ENCODE peak calls at places on chromosomes 2 and 18, in seven cellular contexts. One of them, this sample, is unnamed.

GRCh38 chr2:64035067-64035942 is 16.1 kb upstream of the VPS54 start:
- DNase-seq in hepatocyte: no peak
- DNase-seq in caudate nucleus: no peak
- DNase-seq in activated naive CD8-positive, alpha-beta T cell treated with anti-CD3 and anti-CD28 coated beads, Interleukin-2, amount 50 U/mL, for 24 hours: no peak
- DNase-seq in stimulated activated CD4-positive, alpha-beta T cell treated with anti-CD3 and anti-CD28 coated beads, Interleukin-2, amount 100 ng/mL, for 48 hours: no peak
- DNase-seq in CD8-positive, alpha-beta T cell: no peak
- DNase-seq in naive thymus-derived CD8-positive, alpha-beta T cell: no peak
- DNase-seq in this sample: no peak

GRCh38 chr18:54762386-54762785 is 65.9 kb upstream of the RAB27B start:
- DNase-seq in CD8-positive, alpha-beta T cell: no peak
- DNase-seq in activated naive CD8-positive, alpha-beta T cell treated with anti-CD3 and anti-CD28 coated beads, Interleukin-2, amount 50 U/mL, for 24 hours: no peak
- DNase-seq in caudate nucleus: no peak
- DNase-seq in hepatocyte: peak; percentile 12
- DNase-seq in naive thymus-derived CD8-positive, alpha-beta T cell: no peak
- DNase-seq in stimulated activated CD4-positive, alpha-beta T cell treated with anti-CD3 and anti-CD28 coated beads, Interleukin-2, amount 100 ng/mL, for 48 hours: no peak
- DNase-seq in this sample: no peak

GRCh38 chr2:16005819-16006536 is 65.6 kb downstream of the MYCN start:
- DNase-seq in naive thymus-derived CD8-positive, alpha-beta T cell: no peak
- DNase-seq in activated naive CD8-positive, alpha-beta T cell treated with anti-CD3 and anti-CD28 coated beads, Interleukin-2, amount 50 U/mL, for 24 hours: no peak
- DNase-seq in CD8-positive, alpha-beta T cell: no peak
- DNase-seq in stimulated activated CD4-positive, alpha-beta T cell treated with anti-CD3 and anti-CD28 coated beads, Interleukin-2, amount 100 ng/mL, for 48 hours: no peak
- DNase-seq in hepatocyte: peak; percentile 76
- DNase-seq in caudate nucleus: no peak
- DNase-seq in this sample: no peak

GRCh38 chr18:22926454-22926853 is 6.7 kb upstream of the RBBP8 start:
- DNase-seq in stimulated activated CD4-positive, alpha-beta T cell treated with anti-CD3 and anti-CD28 coated beads, Interleukin-2, amount 100 ng/mL, for 48 hours: no peak
- DNase-seq in hepatocyte: no peak
- DNase-seq in activated naive CD8-positive, alpha-beta T cell treated with anti-CD3 and anti-CD28 coated beads, Interleukin-2, amount 50 U/mL, for 24 hours: no peak
- DNase-seq in caudate nucleus: no peak
- DNase-seq in naive thymus-derived CD8-positive, alpha-beta T cell: no peak
- DNase-seq in CD8-positive, alpha-beta T cell: no peak
- DNase-seq in this sample: no peak

GRCh38 chr2:30230855-30231725 is at the start of gene LBH:
- DNase-seq in naive thymus-derived CD8-positive, alpha-beta T cell: peak; percentile 89
- DNase-seq in stimulated activated CD4-positive, alpha-beta T cell treated with anti-CD3 and anti-CD28 coated beads, Interleukin-2, amount 100 ng/mL, for 48 hours: peak; percentile 87
- DNase-seq in hepatocyte: peak; percentile 94
- DNase-seq in CD8-positive, alpha-beta T cell: peak; percentile 97
- DNase-seq in activated naive CD8-positive, alpha-beta T cell treated with anti-CD3 and anti-CD28 coated beads, Interleukin-2, amount 50 U/mL, for 24 hours: peak; percentile 90
- DNase-seq in caudate nucleus: peak; percentile 35
- DNase-seq in this sample: no peak

GRCh38 chr2:222931659-222932058 is 70.8 kb downstream of the ACSL3 start:
- DNase-seq in caudate nucleus: no peak
- DNase-seq in hepatocyte: no peak
- DNase-seq in CD8-positive, alpha-beta T cell: no peak
- DNase-seq in naive thymus-derived CD8-positive, alpha-beta T cell: no peak
- DNase-seq in stimulated activated CD4-positive, alpha-beta T cell treated with anti-CD3 and anti-CD28 coated beads, Interleukin-2, amount 100 ng/mL, for 48 hours: no peak
- DNase-seq in activated naive CD8-positive, alpha-beta T cell treated with anti-CD3 and anti-CD28 coated beads, Interleukin-2, amount 50 U/mL, for 24 hours: no peak
- DNase-seq in this sample: no peak

GRCh38 chr18:22872894-22873537 is 60.1 kb upstream of the RBBP8 start:
- DNase-seq in naive thymus-derived CD8-positive, alpha-beta T cell: no peak
- DNase-seq in stimulated activated CD4-positive, alpha-beta T cell treated with anti-CD3 and anti-CD28 coated beads, Interleukin-2, amount 100 ng/mL, for 48 hours: no peak
- DNase-seq in activated naive CD8-positive, alpha-beta T cell treated with anti-CD3 and anti-CD28 coated beads, Interleukin-2, amount 50 U/mL, for 24 hours: no peak
- DNase-seq in CD8-positive, alpha-beta T cell: no peak
- DNase-seq in hepatocyte: peak; percentile 27
- DNase-seq in caudate nucleus: no peak
- DNase-seq in this sample: no peak

GRCh38 chr2:27085670-27086089 is 892 bp upstream of the KHK start:
- DNase-seq in stimulated activated CD4-positive, alpha-beta T cell treated with anti-CD3 and anti-CD28 coated beads, Interleukin-2, amount 100 ng/mL, for 48 hours: peak; percentile 28
- DNase-seq in naive thymus-derived CD8-positive, alpha-beta T cell: no peak
- DNase-seq in hepatocyte: peak; percentile 84
- DNase-seq in CD8-positive, alpha-beta T cell: no peak
- DNase-seq in activated naive CD8-positive, alpha-beta T cell treated with anti-CD3 and anti-CD28 coated beads, Interleukin-2, amount 50 U/mL, for 24 hours: peak; percentile 55
- DNase-seq in caudate nucleus: peak; percentile 40
- DNase-seq in this sample: no peak

GRCh38 chr2:85741811-85742507 is 11.8 kb upstream of the ATOH8 start:
- DNase-seq in caudate nucleus: peak; percentile 78
- DNase-seq in naive thymus-derived CD8-positive, alpha-beta T cell: no peak
- DNase-seq in stimulated activated CD4-positive, alpha-beta T cell treated with anti-CD3 and anti-CD28 coated beads, Interleukin-2, amount 100 ng/mL, for 48 hours: no peak
- DNase-seq in CD8-positive, alpha-beta T cell: no peak
- DNase-seq in hepatocyte: peak; percentile 67
- DNase-seq in activated naive CD8-positive, alpha-beta T cell treated with anti-CD3 and anti-CD28 coated beads, Interleukin-2, amount 50 U/mL, for 24 hours: no peak
- DNase-seq in this sample: no peak

GRCh38 chr2:118861741-118862140 is 14.3 kb upstream of the EN1 start:
- DNase-seq in naive thymus-derived CD8-positive, alpha-beta T cell: no peak
- DNase-seq in activated naive CD8-positive, alpha-beta T cell treated with anti-CD3 and anti-CD28 coated beads, Interleukin-2, amount 50 U/mL, for 24 hours: no peak
- DNase-seq in caudate nucleus: no peak
- DNase-seq in hepatocyte: no peak
- DNase-seq in stimulated activated CD4-positive, alpha-beta T cell treated with anti-CD3 and anti-CD28 coated beads, Interleukin-2, amount 100 ng/mL, for 48 hours: no peak
- DNase-seq in CD8-positive, alpha-beta T cell: no peak
- DNase-seq in this sample: no peak

GRCh38 chr2:23367760-23368159 is 17.2 kb upstream of the KLHL29 start:
- DNase-seq in caudate nucleus: no peak
- DNase-seq in naive thymus-derived CD8-positive, alpha-beta T cell: no peak
- DNase-seq in CD8-positive, alpha-beta T cell: no peak
- DNase-seq in activated naive CD8-positive, alpha-beta T cell treated with anti-CD3 and anti-CD28 coated beads, Interleukin-2, amount 50 U/mL, for 24 hours: no peak
- DNase-seq in hepatocyte: no peak
- DNase-seq in stimulated activated CD4-positive, alpha-beta T cell treated with anti-CD3 and anti-CD28 coated beads, Interleukin-2, amount 100 ng/mL, for 48 hours: no peak
- DNase-seq in this sample: no peak

GRCh38 chr2:101265893-101266499 is 13.3 kb downstream of the CNOT11 start:
- DNase-seq in stimulated activated CD4-positive, alpha-beta T cell treated with anti-CD3 and anti-CD28 coated beads, Interleukin-2, amount 100 ng/mL, for 48 hours: no peak
- DNase-seq in CD8-positive, alpha-beta T cell: no peak
- DNase-seq in naive thymus-derived CD8-positive, alpha-beta T cell: no peak
- DNase-seq in activated naive CD8-positive, alpha-beta T cell treated with anti-CD3 and anti-CD28 coated beads, Interleukin-2, amount 50 U/mL, for 24 hours: no peak
- DNase-seq in hepatocyte: peak; percentile 78
- DNase-seq in caudate nucleus: no peak
- DNase-seq in this sample: no peak

GRCh38 chr2:112782234-112782799 is 2.0 kb downstream of the IL1A start:
- DNase-seq in stimulated activated CD4-positive, alpha-beta T cell treated with anti-CD3 and anti-CD28 coated beads, Interleukin-2, amount 100 ng/mL, for 48 hours: no peak
- DNase-seq in naive thymus-derived CD8-positive, alpha-beta T cell: no peak
- DNase-seq in CD8-positive, alpha-beta T cell: no peak
- DNase-seq in activated naive CD8-positive, alpha-beta T cell treated with anti-CD3 and anti-CD28 coated beads, Interleukin-2, amount 50 U/mL, for 24 hours: no peak
- DNase-seq in hepatocyte: no peak
- DNase-seq in caudate nucleus: no peak
- DNase-seq in this sample: no peak

This sample was measured in chondrocyte.